ENCODE peak calls at places on chromosomes 13 and 19, in eight cellular contexts. One of them, this sample, is unnamed.

GRCh38 chr13:34044660-34045080 is 226.7 kb downstream of the RFC3 start:
- DNase-seq in AG04450: peak
- DNase-seq in psoas muscle: no peak
- DNase-seq in endodermal cell: no peak
- DNase-seq in HFFc6: peak
- DNase-seq in testis: no peak
- DNase-seq in cardiac muscle cell: peak
- DNase-seq in cardiac fibroblast: peak
- DNase-seq in this sample: no peak

GRCh38 chr13:40190656-40191100 is 475.8 kb downstream of the FOXO1 start:
- DNase-seq in AG04450: no peak
- DNase-seq in cardiac muscle cell: peak
- DNase-seq in endodermal cell: no peak
- DNase-seq in psoas muscle: peak
- DNase-seq in HFFc6: peak
- DNase-seq in cardiac fibroblast: peak
- DNase-seq in testis: peak
- DNase-seq in this sample: peak

GRCh38 chr19:16073481-16073880 is 2.8 kb upstream of the TPM4 start:
- DNase-seq in testis: no peak
- DNase-seq in psoas muscle: no peak
- DNase-seq in cardiac fibroblast: no peak
- DNase-seq in AG04450: no peak
- DNase-seq in cardiac muscle cell: no peak
- DNase-seq in HFFc6: no peak
- DNase-seq in endodermal cell: peak
- DNase-seq in this sample: no peak

GRCh38 chr19:50796128-50796633 is 6.0 kb downstream of the ACP4 start:
- DNase-seq in testis: no peak
- DNase-seq in cardiac muscle cell: no peak
- DNase-seq in HFFc6: no peak
- DNase-seq in cardiac fibroblast: no peak
- DNase-seq in AG04450: no peak
- DNase-seq in psoas muscle: no peak
- DNase-seq in endodermal cell: peak
- DNase-seq in this sample: peak

GRCh38 chr19:33809960-33810359 is 13.3 kb downstream of the KCTD15 start:
- DNase-seq in testis: no peak
- DNase-seq in AG04450: no peak
- DNase-seq in psoas muscle: no peak
- DNase-seq in cardiac fibroblast: peak
- DNase-seq in HFFc6: no peak
- DNase-seq in endodermal cell: no peak
- DNase-seq in cardiac muscle cell: peak
- DNase-seq in this sample: no peak

GRCh38 chr13:106372199-106373160 is 163.0 kb downstream of the EFNB2 start:
- DNase-seq in testis: no peak
- DNase-seq in endodermal cell: no peak
- DNase-seq in HFFc6: peak
- DNase-seq in cardiac muscle cell: peak
- DNase-seq in cardiac fibroblast: peak
- DNase-seq in psoas muscle: no peak
- DNase-seq in AG04450: no peak
- DNase-seq in this sample: peak

GRCh38 chr13:51938454-51938853 is 72.8 kb downstream of the ATP7B start:
- DNase-seq in HFFc6: no peak
- DNase-seq in cardiac muscle cell: peak
- DNase-seq in endodermal cell: peak
- DNase-seq in testis: no peak
- DNase-seq in psoas muscle: no peak
- DNase-seq in cardiac fibroblast: no peak
- DNase-seq in AG04450: no peak
- DNase-seq in this sample: no peak

GRCh38 chr13:114339779-114340534 is 25.7 kb downstream of the CHAMP1 start:
- DNase-seq in endodermal cell: no peak
- DNase-seq in AG04450: no peak
- DNase-seq in cardiac fibroblast: peak
- DNase-seq in cardiac muscle cell: peak
- DNase-seq in HFFc6: peak
- DNase-seq in psoas muscle: no peak
- DNase-seq in testis: peak
- DNase-seq in this sample: peak

GRCh38 chr13:114313061-114313860 is 1.0 kb upstream of the CHAMP1 start:
- DNase-seq in HFFc6: no peak
- DNase-seq in cardiac muscle cell: no peak
- DNase-seq in endodermal cell: no peak
- DNase-seq in AG04450: no peak
- DNase-seq in cardiac fibroblast: no peak
- DNase-seq in psoas muscle: no peak
- DNase-seq in testis: peak
- DNase-seq in this sample: peak

GRCh38 chr13:48930933-48931332 is 44.8 kb upstream of the FNDC3A start:
- DNase-seq in AG04450: no peak
- DNase-seq in cardiac muscle cell: no peak
- DNase-seq in endodermal cell: no peak
- DNase-seq in psoas muscle: no peak
- DNase-seq in HFFc6: no peak
- DNase-seq in cardiac fibroblast: no peak
- DNase-seq in testis: no peak
- DNase-seq in this sample: no peak

GRCh38 chr13:54687173-54687572 is 1658.6 kb downstream of the OLFM4 start:
- DNase-seq in AG04450: no peak
- DNase-seq in testis: no peak
- DNase-seq in psoas muscle: no peak
- DNase-seq in cardiac muscle cell: no peak
- DNase-seq in endodermal cell: no peak
- DNase-seq in HFFc6: no peak
- DNase-seq in cardiac fibroblast: no peak
- DNase-seq in this sample: no peak

GRCh38 chr13:51778407-51778806 is 25.6 kb downstream of the DHRS12 start:
- DNase-seq in endodermal cell: no peak
- DNase-seq in cardiac fibroblast: no peak
- DNase-seq in testis: no peak
- DNase-seq in AG04450: no peak
- DNase-seq in psoas muscle: no peak
- DNase-seq in HFFc6: no peak
- DNase-seq in cardiac muscle cell: no peak
- DNase-seq in this sample: no peak

GRCh38 chr19:42436006-42436405 is 6.7 kb downstream of the CXCL17 start:
- DNase-seq in cardiac muscle cell: peak
- DNase-seq in endodermal cell: no peak
- DNase-seq in AG04450: no peak
- DNase-seq in psoas muscle: no peak
- DNase-seq in HFFc6: no peak
- DNase-seq in testis: no peak
- DNase-seq in cardiac fibroblast: peak
- DNase-seq in this sample: no peak

GRCh38 chr13:33207616-33207964 is 78.0 kb downstream of the STARD13 start:
- DNase-seq in endodermal cell: no peak
- DNase-seq in psoas muscle: peak
- DNase-seq in HFFc6: peak
- DNase-seq in AG04450: peak
- DNase-seq in testis: no peak
- DNase-seq in cardiac fibroblast: peak
- DNase-seq in cardiac muscle cell: peak
- DNase-seq in this sample: no peak

GRCh38 chr19:50324331-50324730 is 4.8 kb downstream of the KCNC3 start:
- DNase-seq in HFFc6: no peak
- DNase-seq in cardiac fibroblast: no peak
- DNase-seq in cardiac muscle cell: no peak
- DNase-seq in AG04450: no peak
- DNase-seq in psoas muscle: no peak
- DNase-seq in endodermal cell: no peak
- DNase-seq in testis: no peak
- DNase-seq in this sample: no peak

GRCh38 chr19:35569281-35569781 is 5.9 kb upstream of the ATP4A start:
- DNase-seq in cardiac fibroblast: no peak
- DNase-seq in endodermal cell: no peak
- DNase-seq in AG04450: no peak
- DNase-seq in psoas muscle: peak
- DNase-seq in cardiac muscle cell: no peak
- DNase-seq in testis: peak
- DNase-seq in HFFc6: no peak
- DNase-seq in this sample: no peak

GRCh38 chr19:10111405-10111811 is at the start of gene P2RY11:
- DNase-seq in HFFc6: no peak
- DNase-seq in endodermal cell: no peak
- DNase-seq in cardiac muscle cell: no peak
- DNase-seq in psoas muscle: no peak
- DNase-seq in cardiac fibroblast: no peak
- DNase-seq in testis: no peak
- DNase-seq in AG04450: no peak
- DNase-seq in this sample: peak

GRCh38 chr19:50401505-50402450 is 17.0 kb upstream of the SPIB start:
- DNase-seq in psoas muscle: no peak
- DNase-seq in cardiac fibroblast: no peak
- DNase-seq in AG04450: no peak
- DNase-seq in HFFc6: no peak
- DNase-seq in cardiac muscle cell: no peak
- DNase-seq in endodermal cell: no peak
- DNase-seq in testis: no peak
- DNase-seq in this sample: no peak

GRCh38 chr19:45346449-45346848 is 5.9 kb downstream of the KLC3 start:
- DNase-seq in cardiac muscle cell: peak
- DNase-seq in testis: no peak
- DNase-seq in psoas muscle: no peak
- DNase-seq in HFFc6: no peak
- DNase-seq in AG04450: no peak
- DNase-seq in endodermal cell: peak
- DNase-seq in cardiac fibroblast: no peak
- DNase-seq in this sample: no peak

GRCh38 chr13:24100152-24100551 is 60.4 kb upstream of the SPATA13 start:
- DNase-seq in cardiac fibroblast: no peak
- DNase-seq in HFFc6: no peak
- DNase-seq in endodermal cell: no peak
- DNase-seq in cardiac muscle cell: no peak
- DNase-seq in AG04450: no peak
- DNase-seq in testis: no peak
- DNase-seq in psoas muscle: no peak
- DNase-seq in this sample: no peak
- TF ChIP-seq CTCF in cardiac fibroblast: no peak
- TF ChIP-seq CTCF in HFFc6: no peak
- TF ChIP-seq CTCF in endodermal cell: no peak
- TF ChIP-seq CTCF in cardiac muscle cell: no peak
- TF ChIP-seq CTCF in AG04450: no peak
- TF ChIP-seq CTCF in testis: no peak
- TF ChIP-seq CTCF in psoas muscle: no peak
- TF ChIP-seq CTCF in this sample: no peak

GRCh38 chr13:103542648-103543047 is 476.4 kb upstream of the SLC10A2 start:
- DNase-seq in AG04450: no peak
- DNase-seq in endodermal cell: no peak
- DNase-seq in cardiac muscle cell: no peak
- DNase-seq in psoas muscle: no peak
- DNase-seq in testis: no peak
- DNase-seq in cardiac fibroblast: no peak
- DNase-seq in HFFc6: no peak
- DNase-seq in this sample: no peak

GRCh38 chr13:103540394-103540793 is 474.2 kb upstream of the SLC10A2 start:
- DNase-seq in AG04450: no peak
- DNase-seq in psoas muscle: no peak
- DNase-seq in testis: no peak
- DNase-seq in cardiac muscle cell: no peak
- DNase-seq in endodermal cell: no peak
- DNase-seq in HFFc6: no peak
- DNase-seq in cardiac fibroblast: no peak
- DNase-seq in this sample: no peak

GRCh38 chr13:103537616-103538015 is 471.4 kb upstream of the SLC10A2 start:
- DNase-seq in AG04450: no peak
- DNase-seq in cardiac fibroblast: no peak
- DNase-seq in psoas muscle: no peak
- DNase-seq in cardiac muscle cell: no peak
- DNase-seq in HFFc6: no peak
- DNase-seq in endodermal cell: no peak
- DNase-seq in testis: no peak
- DNase-seq in this sample: no peak

GRCh38 chr13:103539721-103540120 is 473.5 kb upstream of the SLC10A2 start:
- DNase-seq in HFFc6: no peak
- DNase-seq in endodermal cell: no peak
- DNase-seq in psoas muscle: no peak
- DNase-seq in testis: no peak
- DNase-seq in cardiac fibroblast: no peak
- DNase-seq in AG04450: no peak
- DNase-seq in cardiac muscle cell: no peak
- DNase-seq in this sample: no peak

GRCh38 chr13:103539265-103539664 is 473.0 kb upstream of the SLC10A2 start:
- DNase-seq in cardiac fibroblast: no peak
- DNase-seq in endodermal cell: peak
- DNase-seq in testis: no peak
- DNase-seq in HFFc6: no peak
- DNase-seq in cardiac muscle cell: no peak
- DNase-seq in AG04450: no peak
- DNase-seq in psoas muscle: no peak
- DNase-seq in this sample: no peak
- TF ChIP-seq CTCF in cardiac fibroblast: no peak
- TF ChIP-seq CTCF in endodermal cell: peak
- TF ChIP-seq CTCF in testis: no peak
- TF ChIP-seq CTCF in HFFc6: no peak
- TF ChIP-seq CTCF in cardiac muscle cell: no peak
- TF ChIP-seq CTCF in AG04450: no peak
- TF ChIP-seq CTCF in psoas muscle: no peak
- TF ChIP-seq CTCF in this sample: no peak

GRCh38 chr19:18332917-18333530 is 7.4 kb upstream of the PGPEP1 start:
- DNase-seq in psoas muscle: no peak
- DNase-seq in AG04450: no peak
- DNase-seq in testis: no peak
- DNase-seq in cardiac fibroblast: no peak
- DNase-seq in cardiac muscle cell: no peak
- DNase-seq in endodermal cell: no peak
- DNase-seq in HFFc6: no peak
- DNase-seq in this sample: no peak
- TF ChIP-seq CTCF in psoas muscle: no peak
- TF ChIP-seq CTCF in AG04450: no peak
- TF ChIP-seq CTCF in testis: no peak
- TF ChIP-seq CTCF in cardiac fibroblast: no peak
- TF ChIP-seq CTCF in cardiac muscle cell: no peak
- TF ChIP-seq CTCF in endodermal cell: no peak
- TF ChIP-seq CTCF in HFFc6: no peak
- TF ChIP-seq CTCF in this sample: no peak

DNA sequence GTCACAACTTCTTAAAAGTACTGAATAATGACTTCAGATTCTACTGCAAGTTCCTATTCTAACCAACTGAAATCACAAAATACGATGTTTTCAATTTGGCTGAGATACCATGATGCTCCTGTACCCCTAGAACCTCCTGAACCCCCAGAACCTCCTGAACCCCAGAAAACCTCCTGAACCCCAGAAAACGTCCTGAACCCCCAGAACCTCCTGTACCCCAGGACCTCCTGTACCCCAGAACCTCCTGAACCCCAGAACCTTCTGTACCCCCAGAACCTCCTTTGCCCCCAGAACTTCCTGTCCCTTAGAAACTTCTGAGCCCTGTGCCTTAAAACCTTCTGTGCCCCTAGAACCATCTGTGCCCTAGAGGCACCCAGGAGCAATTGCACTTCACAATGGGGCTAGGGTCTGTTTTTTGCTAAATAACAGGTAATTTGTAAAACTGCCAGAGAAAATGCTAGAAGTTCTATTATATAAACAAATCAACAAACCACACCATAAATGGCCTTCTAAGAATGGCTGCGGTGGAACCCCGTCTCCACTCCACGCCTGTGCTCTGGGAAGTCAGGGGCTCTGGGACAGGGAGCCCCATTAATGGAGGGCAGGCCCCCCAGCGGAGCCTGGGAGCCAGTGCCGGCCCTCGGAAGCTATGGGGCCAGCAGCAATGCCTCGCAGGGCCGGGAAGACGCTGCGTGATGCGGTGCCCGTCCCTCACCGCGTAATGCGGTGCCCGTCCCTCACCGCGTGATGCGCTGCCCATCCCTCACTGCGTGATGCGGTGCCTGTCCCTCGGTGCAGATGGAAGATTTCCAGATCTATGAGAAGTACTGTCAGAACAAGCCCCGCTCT is 21.3 kb upstream of the F7 start:
- DNase-seq in HFFc6: no peak
- DNase-seq in psoas muscle: no peak
- DNase-seq in cardiac fibroblast: no peak
- DNase-seq in cardiac muscle cell: no peak
- DNase-seq in AG04450: no peak
- DNase-seq in endodermal cell: no peak
- DNase-seq in testis: no peak
- DNase-seq in this sample: no peak
- TF ChIP-seq CTCF in HFFc6: peak
- TF ChIP-seq CTCF in psoas muscle: no peak
- TF ChIP-seq CTCF in cardiac fibroblast: peak
- TF ChIP-seq CTCF in cardiac muscle cell: peak
- TF ChIP-seq CTCF in AG04450: peak
- TF ChIP-seq CTCF in endodermal cell: peak
- TF ChIP-seq CTCF in testis: no peak
- TF ChIP-seq CTCF in this sample: no peak